ENCODE peak calls at places on chromosomes 13 and 19, in nine cellular contexts. W, M, N, G, S, P, E, Q and K are unnamed samples.

GRCh38 chr13:109145631-109146030 is 516.2 kb downstream of the MYO16 start:
- DNase-seq in W (no peak), M (peak; percentile 51), N (peak; percentile 65), G (no peak), S (peak; percentile 76), P (peak; percentile 44), E (peak; percentile 28), Q (no peak), K (no peak)

GRCh38 chr19:51480590-51480989 is 2.3 kb downstream of the CEACAM18 start:
- DNase-seq in W (no peak), M (peak; percentile 51), N (peak; percentile 14), G (peak; percentile 42), S (no peak), P (peak; percentile 44), E (peak; percentile 28), Q (no peak), K (no peak)

GRCh38 chr13:38688674-38689073 is 1.8 kb downstream of the FREM2 start:
- DNase-seq in W (no peak), M (no peak), N (no peak), G (no peak), S (no peak), P (no peak), E (no peak), Q (no peak), K (no peak)

GRCh38 chr13:30222253-30222652 is 85.1 kb downstream of the KATNAL1 start:
- DNase-seq in W (no peak), M (no peak), N (no peak), G (no peak), S (no peak), P (no peak), E (no peak), Q (no peak), K (no peak)

GRCh38 chr19:51366999-51367564 is 894 bp upstream of the ETFB start:
- DNase-seq in W (no peak), M (peak; percentile 58), N (no peak), G (peak; percentile 64), S (no peak), P (no peak), E (peak; percentile 43), Q (no peak), K (peak; percentile 70)

GRCh38 chr19:7699422-7700127 is 2.4 kb downstream of the FCER2 start:
- DNase-seq in W (peak; percentile 85), M (peak; percentile 82), N (peak; percentile 7), G (peak; percentile 74), S (no peak), P (no peak), E (no peak), Q (no peak), K (no peak)

GRCh38 chr13:48875071-48875470 is 100.6 kb upstream of the FNDC3A start:
- DNase-seq in W (no peak), M (no peak), N (peak; percentile 29), G (no peak), S (no peak), P (no peak), E (no peak), Q (no peak), K (no peak)

GRCh38 chr13:112901951-112902651 is 66.9 kb upstream of the MCF2L start:
- DNase-seq in W (no peak), M (no peak), N (no peak), G (no peak), S (no peak), P (no peak), E (no peak), Q (no peak), K (no peak)

GRCh38 chr13:95267662-95268369 is 33.4 kb downstream of the ABCC4 start:
- DNase-seq in W (no peak), M (no peak), N (peak; percentile 11), G (no peak), S (peak; percentile 87), P (no peak), E (no peak), Q (no peak), K (no peak)

GRCh38 chr19:1590641-1591397 is 1.8 kb downstream of the MBD3 start:
- DNase-seq in W (no peak), M (peak; percentile 65), N (peak; percentile 61), G (peak; percentile 52), S (no peak), P (peak; percentile 28), E (no peak), Q (no peak), K (no peak)

GRCh38 chr13:49893591-49893990 is 42.5 kb downstream of the SPRYD7 start:
- DNase-seq in W (no peak), M (no peak), N (no peak), G (no peak), S (no peak), P (no peak), E (no peak), Q (no peak), K (no peak)

GRCh38 chr19:4550479-4551050 is 8.9 kb downstream of the SEMA6B start:
- DNase-seq in W (no peak), M (no peak), N (no peak), G (no peak), S (no peak), P (no peak), E (no peak), Q (no peak), K (no peak)

GRCh38 chr19:48487944-48488343 is 18.8 kb downstream of the CYTH2 start:
- DNase-seq in W (no peak), M (peak; percentile 74), N (no peak), G (no peak), S (peak; percentile 87), P (peak; percentile 93), E (no peak), Q (no peak), K (no peak)

GRCh38 chr19:11293468-11294389 is 2.2 kb upstream of the TSPAN16 start:
- DNase-seq in W (peak; percentile 13), M (peak; percentile 81), N (peak; percentile 95), G (peak; percentile 90), S (peak; percentile 94), P (peak; percentile 82), E (peak; percentile 97), Q (peak; percentile 66), K (peak; percentile 97)

GRCh38 chr13:113318956-113319355 is 21.9 kb downstream of the LAMP1 start:
- DNase-seq in W (no peak), M (no peak), N (no peak), G (no peak), S (no peak), P (no peak), E (no peak), Q (no peak), K (no peak)

GRCh38 chr13:95378603-95379002 is 77.4 kb upstream of the ABCC4 start:
- DNase-seq in W (no peak), M (no peak), N (no peak), G (no peak), S (no peak), P (no peak), E (no peak), Q (no peak), K (no peak)

GRCh38 chr13:113836917-113837553 is 26.8 kb downstream of the GAS6 start:
- DNase-seq in W (no peak), M (peak; percentile 43), N (no peak), G (no peak), S (peak; percentile 96), P (no peak), E (no peak), Q (no peak), K (peak; percentile 54)

GRCh38 chr19:47505506-47505905 is 9.4 kb downstream of the NAPA start:
- DNase-seq in W (no peak), M (no peak), N (no peak), G (no peak), S (no peak), P (no peak), E (no peak), Q (no peak), K (no peak)

GRCh38 chr13:71867101-71867814 is at the start of gene DACH1:
- DNase-seq in W (no peak), M (peak; percentile 15), N (peak; percentile 85), G (peak; percentile 6), S (peak; percentile 20), P (peak; percentile 91), E (peak; percentile 70), Q (no peak), K (peak; percentile 49)

GRCh38 chr13:106049171-106049570 is 486.3 kb downstream of the EFNB2 start:
- DNase-seq in W (no peak), M (no peak), N (no peak), G (no peak), S (no peak), P (no peak), E (no peak), Q (no peak), K (no peak)

GRCh38 chr19:39795001-39795400 is 16.3 kb downstream of the LEUTX start:
- DNase-seq in W (peak; percentile 58), M (peak; percentile 61), N (no peak), G (no peak), S (no peak), P (no peak), E (no peak), Q (no peak), K (no peak)

GRCh38 chr19:46866407-46867132 is 5.8 kb downstream of the ARHGAP35 start:
- DNase-seq in W (no peak), M (no peak), N (peak; percentile 31), G (no peak), S (no peak), P (no peak), E (no peak), Q (no peak), K (no peak)